ENCODE peak calls at places on chromosomes 11 and 22, in seven cellular contexts. P is neuronal stem cell, K is mesenchymal stem cell, U is IMR-90, H is H9, F is trophoblast cell, G is mesendoderm. N is an unnamed sample.

GRCh38 chr11:66311965-66312548 is 4.8 kb downstream of the CD248 start:
- DNase-seq in P (peak; percentile 92), K (peak; percentile 94), U (peak; percentile 89), H (peak; percentile 92), F (peak; percentile 98), G (peak; percentile 90), N (peak; percentile 92)

GRCh38 chr11:133082851-133083488 is 449.3 kb downstream of the OPCML start:
- DNase-seq in P (peak; percentile 74), K (peak; percentile 31), U (peak; percentile 17), H (peak; percentile 89), F (peak; percentile 39), G (peak; percentile 74), N (peak; percentile 95)

GRCh38 chr11:121829159-121829643 is 286.8 kb downstream of the BLID start:
- DNase-seq in P (no peak), K (peak; percentile 96), U (peak; percentile 100), H (no peak), F (peak; percentile 1), G (no peak), N (no peak)

GRCh38 chr11:1281974-1282365 is 27.5 kb downstream of the TOLLIP start:
- DNase-seq in P (no peak), K (no peak), U (no peak), H (no peak), F (no peak), G (peak; percentile 66), N (no peak)

GRCh38 chr11:49995559-49995958 is 13.2 kb upstream of the OR4C12 start:
- DNase-seq in P (no peak), K (peak; percentile 15), U (peak; percentile 50), H (peak; percentile 25), F (peak; percentile 43), G (peak; percentile 72), N (peak; percentile 71)

GRCh38 chr11:35781342-35782171 is 119.0 kb downstream of the TRIM44 start:
- DNase-seq in P (no peak), K (peak; percentile 60), U (peak; percentile 89), H (no peak), F (no peak), G (peak; percentile 77), N (no peak)

GRCh38 chr11:8717876-8718753 is 35.5 kb downstream of the RPL27A start:
- DNase-seq in P (no peak), K (peak; percentile 95), U (peak; percentile 97), H (no peak), F (no peak), G (peak; percentile 85), N (no peak)

GRCh38 chr11:79007811-79008294 is 433.0 kb downstream of the TENM4 start:
- DNase-seq in P (no peak), K (no peak), U (no peak), H (no peak), F (no peak), G (no peak), N (no peak)

GRCh38 chr22:23446796-23447350 is 133.2 kb downstream of the IGLL1 start:
- DNase-seq in P (no peak), K (no peak), U (no peak), H (no peak), F (no peak), G (no peak), N (no peak)

GRCh38 chr22:37577957-37578356 is 1.9 kb downstream of the LGALS2 start:
- DNase-seq in P (no peak), K (no peak), U (no peak), H (no peak), F (no peak), G (no peak), N (no peak)

GRCh38 chr11:130947481-130947880 is 31.2 kb upstream of the SNX19 start:
- DNase-seq in P (no peak), K (no peak), U (no peak), H (no peak), F (no peak), G (no peak), N (no peak)

GRCh38 chr11:92050305-92050704 is 174.3 kb upstream of the FAT3 start:
- DNase-seq in P (no peak), K (no peak), U (no peak), H (no peak), F (no peak), G (no peak), N (no peak)

GRCh38 chr22:31475778-31476177 is 13.9 kb downstream of the EIF4ENIF1 start:
- DNase-seq in P (no peak), K (no peak), U (no peak), H (no peak), F (no peak), G (no peak), N (no peak)

DNA sequence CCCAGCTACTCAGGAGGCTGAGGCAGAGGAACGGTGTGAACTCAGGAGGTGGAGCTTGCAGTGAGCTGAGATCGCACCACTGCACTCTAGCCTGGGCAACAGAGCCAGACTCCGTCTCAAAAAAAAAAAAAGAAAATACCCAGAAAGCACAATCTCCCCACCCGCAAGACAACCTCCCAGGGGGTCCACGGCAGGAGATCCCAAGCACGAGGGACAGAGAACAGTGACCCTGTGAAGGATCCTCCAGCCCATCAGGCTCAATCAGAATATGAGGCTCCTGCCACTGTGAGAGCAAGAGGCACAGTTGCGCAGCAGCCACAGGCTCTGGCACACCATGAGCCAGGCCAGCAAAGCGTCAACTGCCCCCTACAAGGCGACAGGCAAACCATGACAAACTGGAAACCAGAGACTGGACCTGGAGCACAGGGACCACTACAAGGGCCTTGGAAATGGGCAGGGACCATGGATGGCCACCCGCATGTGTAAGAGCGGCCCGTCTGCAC is 164.8 kb upstream of the GRK3 start:
- DNase-seq in P (no peak), K (no peak), U (no peak), H (no peak), F (no peak), G (no peak), N (no peak)
- H2AK5ac ChIP-seq in P (no peak overlapping the region), K (peak overlapping the region; percentile 23), U (peak overlapping the region; percentile 43), H (no peak overlapping the region), F (no peak overlapping the region), G (no peak overlapping the region), N (no peak overlapping the region)

GRCh38 chr22:21916309-21916918 is 36.2 kb downstream of the PPM1F start:
- DNase-seq in P (no peak), K (no peak), U (no peak), H (no peak), F (no peak), G (no peak), N (no peak)
- H2AK5ac ChIP-seq in P (no peak overlapping the region), K (no peak overlapping the region), U (no peak overlapping the region), H (no peak overlapping the region), F (no peak overlapping the region), G (no peak overlapping the region), N (no peak overlapping the region)

DNA sequence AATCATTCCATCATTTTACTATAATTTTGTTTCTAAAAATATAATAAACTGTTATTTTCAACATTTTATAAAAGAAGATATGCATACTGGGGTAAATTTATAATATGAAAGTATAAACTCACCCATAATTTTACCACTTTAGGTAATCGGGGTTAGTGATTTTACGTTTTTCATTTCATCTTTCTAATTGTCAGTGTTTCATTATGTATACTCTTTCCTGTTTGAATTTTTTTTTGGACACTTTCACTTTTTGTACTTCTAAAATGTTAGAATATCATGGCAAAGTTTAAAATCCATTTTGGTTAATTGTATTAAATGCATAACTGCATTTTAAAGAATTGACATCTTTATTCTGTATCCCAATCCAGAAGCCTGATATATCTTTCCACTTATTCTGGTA is 115.8 kb downstream of the METTL15 start:
- DNase-seq in P (no peak), K (no peak), U (no peak), H (no peak), F (no peak), G (no peak), N (no peak)
- H2AK5ac ChIP-seq in P (no peak overlapping the region), K (no peak overlapping the region), U (no peak overlapping the region), H (no peak overlapping the region), F (no peak overlapping the region), G (no peak overlapping the region), N (no peak overlapping the region)

GRCh38 chr22:39839917-39840510 is 53.5 kb downstream of the ENTHD1 start:
- DNase-seq in P (no peak), K (no peak), U (no peak), H (no peak), F (no peak), G (no peak), N (no peak)

GRCh38 chr22:39845522-39845921 is 48.0 kb downstream of the ENTHD1 start:
- DNase-seq in P (no peak), K (no peak), U (no peak), H (no peak), F (no peak), G (no peak), N (no peak)
- H2AK5ac ChIP-seq in P (no peak overlapping the region), K (no peak overlapping the region), U (no peak overlapping the region), H (no peak overlapping the region), F (no peak overlapping the region), G (no peak overlapping the region), N (no peak overlapping the region)

GRCh38 chr22:44102856-44103255 is 77.9 kb upstream of the PARVG start:
- DNase-seq in P (no peak), K (no peak), U (no peak), H (no peak), F (no peak), G (no peak), N (no peak)
- H2AK5ac ChIP-seq in P (no peak overlapping the region), K (no peak overlapping the region), U (no peak overlapping the region), H (no peak overlapping the region), F (no peak overlapping the region), G (no peak overlapping the region), N (no peak overlapping the region)